ENCODE peak calls at places on chromosomes 13 and 19, in seven cellular contexts. One of them, this sample, is unnamed.

GRCh38 chr19:47058621-47059020 is 10.2 kb upstream of the TMEM160 start:
- DNase-seq in K562: peak; percentile 38
- DNase-seq in HCT116: no peak
- DNase-seq in HepG2: peak; percentile 79
- DNase-seq in GM12878: no peak
- DNase-seq in H1: no peak
- DNase-seq in SK-N-SH: no peak
- DNase-seq in this sample: no peak

GRCh38 chr13:80141114-80141849 is 199.6 kb downstream of the SPRY2 start:
- DNase-seq in GM12878: no peak
- DNase-seq in HCT116: no peak
- DNase-seq in SK-N-SH: no peak
- DNase-seq in K562: no peak
- DNase-seq in H1: no peak
- DNase-seq in HepG2: no peak
- DNase-seq in this sample: no peak

GRCh38 chr19:38318595-38319142 is 976 bp upstream of the KCNK6 start:
- DNase-seq in SK-N-SH: no peak
- DNase-seq in HCT116: no peak
- DNase-seq in K562: no peak
- DNase-seq in H1: no peak
- DNase-seq in GM12878: no peak
- DNase-seq in HepG2: no peak
- DNase-seq in this sample: no peak

GRCh38 chr19:51002101-51002532 is 713 bp upstream of the KLK8 start:
- DNase-seq in H1: no peak
- DNase-seq in HCT116: no peak
- DNase-seq in HepG2: no peak
- DNase-seq in SK-N-SH: no peak
- DNase-seq in K562: no peak
- DNase-seq in GM12878: no peak
- DNase-seq in this sample: peak; percentile 64

GRCh38 chr13:48220592-48221300 is 12.3 kb upstream of the ITM2B start:
- DNase-seq in GM12878: no peak
- DNase-seq in HCT116: no peak
- DNase-seq in HepG2: no peak
- DNase-seq in H1: no peak
- DNase-seq in K562: no peak
- DNase-seq in SK-N-SH: no peak
- DNase-seq in this sample: no peak

GRCh38 chr19:944171-944567 is 18.3 kb downstream of the ARID3A start:
- DNase-seq in K562: peak; percentile 88
- DNase-seq in GM12878: no peak
- DNase-seq in HCT116: no peak
- DNase-seq in SK-N-SH: peak; percentile 90
- DNase-seq in HepG2: no peak
- DNase-seq in H1: no peak
- DNase-seq in this sample: no peak

GRCh38 chr13:35621989-35622388 is 145.5 kb upstream of the MAB21L1 start:
- DNase-seq in SK-N-SH: no peak
- DNase-seq in H1: no peak
- DNase-seq in GM12878: no peak
- DNase-seq in HCT116: no peak
- DNase-seq in HepG2: no peak
- DNase-seq in K562: no peak
- DNase-seq in this sample: no peak

GRCh38 chr19:3025516-3025890 is 3.6 kb downstream of the TLE2 start:
- DNase-seq in GM12878: no peak
- DNase-seq in H1: no peak
- DNase-seq in HepG2: no peak
- DNase-seq in K562: no peak
- DNase-seq in HCT116: no peak
- DNase-seq in SK-N-SH: no peak
- DNase-seq in this sample: no peak

GRCh38 chr13:23754506-23754905 is 134.7 kb downstream of the MIPEP start:
- DNase-seq in K562: no peak
- DNase-seq in GM12878: no peak
- DNase-seq in HepG2: peak; percentile 20
- DNase-seq in HCT116: no peak
- DNase-seq in SK-N-SH: no peak
- DNase-seq in H1: no peak
- DNase-seq in this sample: no peak

GRCh38 chr19:39154626-39155100 is 29.1 kb downstream of the PAK4 start:
- DNase-seq in SK-N-SH: peak; percentile 75
- DNase-seq in K562: peak; percentile 73
- DNase-seq in GM12878: no peak
- DNase-seq in HCT116: peak; percentile 38
- DNase-seq in HepG2: no peak
- DNase-seq in H1: no peak
- DNase-seq in this sample: peak; percentile 95

GRCh38 chr13:57858376-57858775 is 226.8 kb downstream of the PCDH17 start:
- DNase-seq in SK-N-SH: no peak
- DNase-seq in GM12878: no peak
- DNase-seq in HepG2: no peak
- DNase-seq in K562: no peak
- DNase-seq in H1: no peak
- DNase-seq in HCT116: no peak
- DNase-seq in this sample: no peak

GRCh38 chr19:7125221-7125620 is 55.7 kb downstream of the ZNF557 start:
- DNase-seq in GM12878: no peak
- DNase-seq in H1: no peak
- DNase-seq in K562: no peak
- DNase-seq in HCT116: no peak
- DNase-seq in HepG2: no peak
- DNase-seq in SK-N-SH: no peak
- DNase-seq in this sample: no peak

GRCh38 chr13:112968910-112969691 is at the start of gene MCF2L:
- DNase-seq in SK-N-SH: peak; percentile 93
- DNase-seq in H1: peak; percentile 72
- DNase-seq in GM12878: no peak
- DNase-seq in HCT116: no peak
- DNase-seq in K562: no peak
- DNase-seq in HepG2: peak; percentile 56
- DNase-seq in this sample: peak; percentile 77

GRCh38 chr13:80074143-80074752 is 266.7 kb downstream of the SPRY2 start:
- DNase-seq in SK-N-SH: no peak
- DNase-seq in HCT116: no peak
- DNase-seq in K562: no peak
- DNase-seq in GM12878: no peak
- DNase-seq in H1: no peak
- DNase-seq in HepG2: no peak
- DNase-seq in this sample: no peak

GRCh38 chr13:113468461-113469147 is 15.3 kb upstream of the ADPRHL1 start:
- DNase-seq in H1: no peak
- DNase-seq in HepG2: no peak
- DNase-seq in HCT116: no peak
- DNase-seq in GM12878: no peak
- DNase-seq in K562: no peak
- DNase-seq in SK-N-SH: no peak
- DNase-seq in this sample: no peak

GRCh38 chr13:48501705-48502104 is 31.2 kb downstream of the RCBTB2 start:
- DNase-seq in HCT116: no peak
- DNase-seq in K562: no peak
- DNase-seq in HepG2: no peak
- DNase-seq in H1: no peak
- DNase-seq in GM12878: no peak
- DNase-seq in SK-N-SH: no peak
- DNase-seq in this sample: no peak

GRCh38 chr13:22086593-22086992 is 415.7 kb downstream of the FGF9 start:
- DNase-seq in K562: no peak
- DNase-seq in H1: no peak
- DNase-seq in GM12878: no peak
- DNase-seq in HCT116: no peak
- DNase-seq in SK-N-SH: no peak
- DNase-seq in HepG2: no peak
- DNase-seq in this sample: no peak

DNA sequence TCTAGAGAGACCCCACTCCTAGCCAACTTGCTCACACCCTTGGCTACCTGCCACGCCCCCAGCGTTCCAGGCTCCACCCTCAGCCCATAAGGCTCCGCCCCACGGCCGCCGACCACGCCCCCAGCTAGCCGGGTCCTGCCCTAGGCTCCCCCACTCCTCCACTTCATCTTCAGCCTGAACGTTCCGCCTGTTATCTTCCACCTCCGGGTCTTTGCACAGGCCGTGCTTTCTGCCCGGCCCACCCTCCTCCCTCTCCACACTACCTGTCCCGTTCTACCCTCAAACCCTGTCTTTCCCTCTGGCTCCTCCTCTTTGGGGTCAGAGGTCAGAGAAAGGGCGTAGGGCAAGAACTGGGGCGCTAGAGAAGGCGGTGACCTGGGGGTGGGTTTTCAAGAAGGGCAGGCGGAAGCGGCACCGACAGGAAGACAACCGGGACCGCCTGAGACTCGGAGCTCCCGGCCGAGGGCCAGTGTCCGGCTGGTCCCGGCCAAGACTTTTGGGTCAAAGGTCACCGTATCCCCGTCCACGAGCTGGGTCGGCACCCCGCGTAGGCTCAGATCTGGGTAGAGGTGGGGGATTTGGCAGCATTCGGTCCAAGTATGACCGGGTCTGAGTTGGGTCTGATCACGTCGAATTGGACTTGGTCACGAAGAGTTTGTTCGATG is 2.2 kb downstream of the PDE4C start:
- DNase-seq in SK-N-SH: peak; percentile 89
- DNase-seq in HCT116: peak; percentile 49
- DNase-seq in HepG2: peak; percentile 63
- DNase-seq in H1: peak; percentile 100
- DNase-seq in K562: peak; percentile 94
- DNase-seq in GM12878: no peak
- DNase-seq in this sample: peak; percentile 69
- TF ChIP-seq JUND in SK-N-SH: no peak
- TF ChIP-seq JUND in HCT116: no peak
- TF ChIP-seq JUND in HepG2: no peak
- TF ChIP-seq JUND in H1: no peak
- TF ChIP-seq JUND in K562: peak; percentile 67
- TF ChIP-seq JUND in GM12878: no peak
- TF ChIP-seq JUND in this sample: no peak

GRCh38 chr13:51303882-51304281 is 35.6 kb upstream of the SERPINE3 start:
- DNase-seq in HCT116: no peak
- DNase-seq in GM12878: no peak
- DNase-seq in SK-N-SH: no peak
- DNase-seq in HepG2: no peak
- DNase-seq in H1: no peak
- DNase-seq in K562: no peak
- DNase-seq in this sample: no peak

GRCh38 chr13:51297556-51297955 is 41.9 kb upstream of the SERPINE3 start:
- DNase-seq in SK-N-SH: no peak
- DNase-seq in GM12878: no peak
- DNase-seq in H1: no peak
- DNase-seq in HepG2: no peak
- DNase-seq in HCT116: no peak
- DNase-seq in K562: no peak
- DNase-seq in this sample: no peak

GRCh38 chr13:51305558-51305957 is 33.9 kb upstream of the SERPINE3 start:
- DNase-seq in HepG2: no peak
- DNase-seq in GM12878: no peak
- DNase-seq in HCT116: no peak
- DNase-seq in K562: no peak
- DNase-seq in H1: no peak
- DNase-seq in SK-N-SH: no peak
- DNase-seq in this sample: no peak

GRCh38 chr13:51298812-51299211 is 40.7 kb upstream of the SERPINE3 start:
- DNase-seq in SK-N-SH: no peak
- DNase-seq in HCT116: no peak
- DNase-seq in H1: no peak
- DNase-seq in GM12878: no peak
- DNase-seq in HepG2: no peak
- DNase-seq in K562: no peak
- DNase-seq in this sample: no peak

GRCh38 chr13:51303063-51303552 is 36.4 kb upstream of the SERPINE3 start:
- DNase-seq in GM12878: no peak
- DNase-seq in SK-N-SH: no peak
- DNase-seq in HepG2: no peak
- DNase-seq in HCT116: no peak
- DNase-seq in K562: no peak
- DNase-seq in H1: no peak
- DNase-seq in this sample: no peak
- TF ChIP-seq JUND in GM12878: no peak
- TF ChIP-seq JUND in SK-N-SH: no peak
- TF ChIP-seq JUND in HepG2: no peak
- TF ChIP-seq JUND in HCT116: no peak
- TF ChIP-seq JUND in K562: no peak
- TF ChIP-seq JUND in H1: no peak
- TF ChIP-seq JUND in this sample: no peak

DNA sequence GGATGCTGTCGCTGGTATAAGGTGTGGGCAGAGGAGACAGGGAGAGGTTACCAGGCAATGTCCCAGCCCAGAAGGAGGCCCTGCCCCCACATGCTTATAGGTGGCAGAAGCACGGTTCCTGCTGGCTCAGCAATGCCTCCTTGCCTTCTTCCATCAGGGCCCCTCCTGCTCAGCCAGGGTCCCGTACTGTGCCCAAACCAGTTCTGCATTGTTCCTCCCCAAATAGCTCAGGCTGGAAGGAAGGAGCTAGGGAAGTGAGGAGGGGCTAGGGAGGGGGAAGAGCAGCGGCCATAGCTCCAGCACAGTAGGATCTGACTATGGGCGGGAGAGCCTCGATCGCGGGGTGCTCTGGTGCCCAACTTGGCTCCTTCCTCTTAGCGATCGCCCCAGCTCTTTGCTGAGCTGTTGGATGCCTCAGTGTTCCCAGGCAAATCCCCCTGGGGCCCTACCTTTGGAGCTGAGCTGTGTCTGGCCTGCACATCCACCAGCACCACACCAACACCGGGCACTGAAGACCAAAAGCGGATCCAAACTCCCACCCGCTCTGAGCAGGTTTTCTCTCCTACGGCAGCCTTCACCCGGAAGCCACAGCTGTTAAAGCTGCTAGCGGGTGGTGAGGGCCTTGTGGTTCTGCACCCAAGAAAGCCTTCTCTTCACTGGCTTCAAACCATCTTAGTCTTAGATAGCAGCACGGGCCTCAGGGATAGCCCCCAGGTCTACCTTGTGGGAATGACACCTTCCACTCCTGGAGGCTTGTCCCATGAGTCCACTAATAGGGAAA is 32.1 kb upstream of the PEPD start:
- DNase-seq in SK-N-SH: no peak
- DNase-seq in K562: no peak
- DNase-seq in HCT116: no peak
- DNase-seq in GM12878: no peak
- DNase-seq in H1: no peak
- DNase-seq in HepG2: no peak
- DNase-seq in this sample: no peak
- TF ChIP-seq JUND in SK-N-SH: no peak
- TF ChIP-seq JUND in K562: no peak
- TF ChIP-seq JUND in HCT116: no peak
- TF ChIP-seq JUND in GM12878: no peak
- TF ChIP-seq JUND in H1: no peak
- TF ChIP-seq JUND in HepG2: no peak
- TF ChIP-seq JUND in this sample: no peak

GRCh38 chr19:40200352-40201099 is 9.3 kb downstream of the MAP3K10 start:
- DNase-seq in SK-N-SH: no peak
- DNase-seq in K562: no peak
- DNase-seq in HepG2: no peak
- DNase-seq in GM12878: no peak
- DNase-seq in H1: no peak
- DNase-seq in HCT116: peak; percentile 51
- DNase-seq in this sample: no peak
- TF ChIP-seq JUND in SK-N-SH: no peak
- TF ChIP-seq JUND in K562: no peak
- TF ChIP-seq JUND in HepG2: no peak
- TF ChIP-seq JUND in GM12878: no peak
- TF ChIP-seq JUND in H1: no peak
- TF ChIP-seq JUND in HCT116: peak; percentile 74
- TF ChIP-seq JUND in this sample: no peak